ENCODE peak calls at places on chromosomes 3 and 15, in eight cellular contexts. A is brain microvascular endothelial cell, G is small intestine, X is A549, T is adrenal gland, Q is breast epithelium, J is PC-3, N is heart left ventricle. O is an unnamed sample.

GRCh38 chr15:67547836-67548531 is 5.5 kb downstream of the MAP2K5 start:
- DNase-seq in A (peak; percentile 34), G (no peak), X (no peak), T (no peak), Q (no peak), J (no peak), N (no peak), O (no peak)

GRCh38 chr15:52256930-52257733 is 38.5 kb downstream of the MYO5C start:
- DNase-seq in A (no peak), G (no peak), X (no peak), T (no peak), Q (no peak), J (no peak), N (no peak), O (no peak)

GRCh38 chr3:141147657-141148056 is 84.0 kb upstream of the PXYLP1 start:
- DNase-seq in A (no peak), G (no peak), X (no peak), T (no peak), Q (peak; percentile 60), J (peak; percentile 72), N (no peak), O (no peak)

GRCh38 chr15:59444980-59445500 is 7.1 kb downstream of the FAM81A start:
- DNase-seq in A (no peak), G (no peak), X (no peak), T (no peak), Q (no peak), J (no peak), N (no peak), O (no peak)

GRCh38 chr15:41544650-41545015 is 576 bp upstream of the RPAP1 start:
- DNase-seq in A (no peak), G (no peak), X (no peak), T (no peak), Q (peak; percentile 83), J (no peak), N (peak; percentile 52), O (no peak)

GRCh38 chr15:40463886-40464545 is 6.8 kb upstream of the CHST14 start:
- DNase-seq in A (no peak), G (no peak), X (no peak), T (no peak), Q (no peak), J (no peak), N (no peak), O (no peak)

GRCh38 chr3:58588030-58588614 is 10.9 kb upstream of the FAM107A start:
- DNase-seq in A (no peak), G (no peak), X (no peak), T (no peak), Q (no peak), J (peak; percentile 48), N (no peak), O (no peak)

GRCh38 chr3:147713234-147714133 is 304.3 kb downstream of the ZIC1 start:
- DNase-seq in A (no peak), G (no peak), X (no peak), T (no peak), Q (no peak), J (no peak), N (no peak), O (no peak)

GRCh38 chr15:55526559-55527036 is 18.6 kb upstream of the DNAAF4 start:
- DNase-seq in A (peak; percentile 40), G (peak; percentile 25), X (peak; percentile 69), T (peak; percentile 47), Q (no peak), J (peak; percentile 53), N (no peak), O (no peak)

GRCh38 chr3:43345877-43346276 is 59.5 kb downstream of the SNRK start:
- DNase-seq in A (peak; percentile 78), G (no peak), X (no peak), T (no peak), Q (no peak), J (no peak), N (no peak), O (no peak)

GRCh38 chr3:185825379-185825638 is 467 bp upstream of the IGF2BP2 start:
- DNase-seq in A (no peak), G (no peak), X (no peak), T (no peak), Q (no peak), J (no peak), N (no peak), O (no peak)
- H3K27ac ChIP-seq in A (peak overlapping the region; percentile 94), G (peak overlapping the region; percentile 90), X (peak overlapping the region; percentile 94), T (peak overlapping the region; percentile 81), Q (peak overlapping the region; percentile 77), J (no peak overlapping the region), N (peak overlapping the region; percentile 71), O (peak overlapping the region; percentile 79)

GRCh38 chr3:115657168-115657567 is 33.9 kb downstream of the GAP43 start:
- DNase-seq in A (no peak), G (no peak), X (no peak), T (no peak), Q (no peak), J (no peak), N (no peak), O (no peak)
- H3K27ac ChIP-seq in A (no peak overlapping the region), G (no peak overlapping the region), X (no peak overlapping the region), T (no peak overlapping the region), Q (no peak overlapping the region), J (no peak overlapping the region), N (peak overlapping the region; percentile 95), O (no peak overlapping the region)

DNA sequence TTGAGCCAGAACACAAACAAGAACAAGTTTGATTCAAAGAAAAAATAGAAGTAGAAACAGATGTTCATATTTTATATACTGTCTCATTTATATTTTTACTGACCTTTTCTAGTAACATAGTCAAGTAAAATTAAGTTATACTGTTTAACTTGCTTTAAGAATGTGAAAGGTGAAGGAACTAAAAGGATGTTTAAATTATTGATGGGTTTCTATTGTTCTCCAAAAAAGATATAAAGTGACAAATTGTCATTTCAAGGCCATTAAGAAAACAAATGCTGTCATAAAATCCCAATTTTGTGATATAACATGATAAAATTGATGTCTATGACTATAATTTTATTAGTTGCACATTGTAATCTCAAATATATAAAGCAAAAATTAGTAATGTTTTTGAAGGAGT is 7.3 kb downstream of the GPR149 start:
- DNase-seq in A (no peak), G (no peak), X (no peak), T (no peak), Q (no peak), J (no peak), N (no peak), O (no peak)
- H3K27ac ChIP-seq in A (no peak overlapping the region), G (no peak overlapping the region), X (no peak overlapping the region), T (no peak overlapping the region), Q (no peak overlapping the region), J (no peak overlapping the region), N (no peak overlapping the region), O (no peak overlapping the region)

DNA sequence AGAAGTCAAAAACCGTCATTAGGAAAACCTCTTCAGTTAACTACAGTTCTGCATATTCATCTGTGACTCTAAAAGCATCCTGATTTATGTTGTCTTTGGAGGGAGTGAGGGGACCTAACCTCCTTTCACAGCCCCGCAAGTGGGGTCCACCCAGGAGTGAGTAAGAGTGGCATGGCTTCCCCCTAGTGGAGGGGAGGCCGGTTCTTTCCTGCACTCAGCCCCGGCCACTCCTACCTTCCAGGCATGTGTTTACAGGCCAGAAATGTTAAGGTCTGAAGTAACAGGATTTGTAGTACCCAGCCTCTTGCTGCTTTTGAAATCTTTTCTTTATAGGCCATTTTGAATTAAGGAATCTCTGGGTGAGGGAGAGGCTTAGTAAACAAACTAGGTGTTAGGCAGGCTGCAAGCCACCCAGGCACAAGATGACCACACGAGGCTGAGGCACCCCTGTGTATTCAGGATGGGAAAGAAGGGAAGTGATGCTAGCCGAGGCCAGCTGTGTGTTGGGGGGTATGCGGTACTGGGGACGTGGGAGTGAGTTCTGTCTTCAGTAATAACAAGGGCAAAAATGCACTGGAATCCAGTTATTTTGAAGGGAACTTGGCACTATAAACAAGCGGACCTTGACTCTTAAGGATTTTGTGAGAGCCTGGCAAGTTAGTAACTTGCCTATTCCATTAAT is 50.5 kb downstream of the CTDSPL start:
- DNase-seq in A (no peak), G (no peak), X (no peak), T (no peak), Q (no peak), J (no peak), N (no peak), O (no peak)
- H3K27ac ChIP-seq in A (no peak overlapping the region), G (no peak overlapping the region), X (no peak overlapping the region), T (no peak overlapping the region), Q (no peak overlapping the region), J (no peak overlapping the region), N (no peak overlapping the region), O (no peak overlapping the region)

DNA sequence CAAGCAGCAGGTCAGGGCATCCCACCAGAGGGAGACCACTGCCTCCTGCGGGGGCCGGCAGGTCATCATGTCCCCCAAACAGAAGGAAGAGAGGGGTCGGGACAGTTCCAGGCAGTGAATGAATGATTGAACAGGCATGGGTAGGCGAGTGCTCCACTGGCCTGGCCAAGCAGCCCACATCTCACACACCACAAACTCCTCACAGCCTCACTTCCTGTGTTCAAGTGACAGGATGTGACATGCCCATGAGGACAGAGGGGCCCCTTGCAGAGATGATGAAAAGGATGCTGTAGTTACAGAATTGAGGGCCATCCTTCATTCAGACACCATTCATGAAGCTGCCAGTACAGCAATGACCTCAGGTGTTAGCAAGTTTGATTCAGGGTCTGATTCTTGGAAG is 3.7 kb downstream of the IQSEC1 start:
- DNase-seq in A (no peak), G (peak; percentile 51), X (no peak), T (no peak), Q (no peak), J (no peak), N (no peak), O (peak; percentile 45)
- H3K27ac ChIP-seq in A (no peak overlapping the region), G (no peak overlapping the region), X (no peak overlapping the region), T (no peak overlapping the region), Q (no peak overlapping the region), J (no peak overlapping the region), N (no peak overlapping the region), O (no peak overlapping the region)

DNA sequence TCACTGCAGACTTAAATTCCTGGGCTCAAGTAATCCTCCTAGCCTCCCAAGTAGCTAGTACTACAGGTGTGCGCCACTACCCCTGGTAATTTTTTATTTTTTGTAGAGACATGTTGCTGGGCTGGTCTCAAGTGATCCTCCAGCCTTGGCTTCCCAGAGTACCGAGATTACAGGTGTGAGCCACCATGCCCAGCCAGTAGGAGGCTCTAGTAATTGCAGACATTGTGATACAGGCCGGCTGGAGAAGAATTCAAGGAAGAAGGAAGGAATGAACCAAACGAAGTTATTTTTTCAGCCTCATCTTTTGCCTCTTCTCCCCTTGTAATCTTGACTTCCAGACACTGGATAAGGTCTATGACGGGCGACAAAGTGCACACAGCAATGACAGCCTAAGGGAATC is 3.2 kb upstream of the PPP4R2 start:
- DNase-seq in A (no peak), G (no peak), X (no peak), T (no peak), Q (no peak), J (peak; percentile 21), N (no peak), O (no peak)
- H3K27ac ChIP-seq in A (no peak overlapping the region), G (no peak overlapping the region), X (no peak overlapping the region), T (no peak overlapping the region), Q (no peak overlapping the region), J (no peak overlapping the region), N (no peak overlapping the region), O (no peak overlapping the region)

O was measured in left lung.